ENCODE peak calls at places on chromosomes 4 and X, in five cellular contexts. One of them, this sample, is unnamed.

GRCh38 chr4:22999419-22999818 is 306.7 kb downstream of the GBA3 start:
- DNase-seq in WERI-Rb-1: peak; percentile 24
- DNase-seq in IMR-90: no peak
- DNase-seq in lower lobe of right lung: no peak
- DNase-seq in HCT116: no peak
- DNase-seq in this sample: peak; percentile 7

GRCh38 chr4:43776371-43776770 is 672.2 kb downstream of the KCTD8 start:
- DNase-seq in HCT116: no peak
- DNase-seq in WERI-Rb-1: no peak
- DNase-seq in lower lobe of right lung: no peak
- DNase-seq in IMR-90: peak; percentile 1
- DNase-seq in this sample: no peak

GRCh38 chrX:21744721-21745120 is 13.2 kb downstream of the SMPX start:
- DNase-seq in HCT116: no peak
- DNase-seq in IMR-90: no peak
- DNase-seq in WERI-Rb-1: no peak
- DNase-seq in lower lobe of right lung: no peak
- DNase-seq in this sample: no peak

GRCh38 chr4:118224239-118224829 is 128.5 kb downstream of the PRSS12 start:
- DNase-seq in HCT116: peak; percentile 67
- DNase-seq in IMR-90: peak; percentile 80
- DNase-seq in WERI-Rb-1: no peak
- DNase-seq in lower lobe of right lung: no peak
- DNase-seq in this sample: peak; percentile 44

GRCh38 chr4:37440519-37440900 is 196.0 kb downstream of the NWD2 start:
- DNase-seq in HCT116: no peak
- DNase-seq in WERI-Rb-1: no peak
- DNase-seq in IMR-90: no peak
- DNase-seq in lower lobe of right lung: no peak
- DNase-seq in this sample: no peak

GRCh38 chr4:4323705-4324534 is 33.9 kb downstream of the ZBTB49 start:
- DNase-seq in HCT116: no peak
- DNase-seq in lower lobe of right lung: no peak
- DNase-seq in IMR-90: peak; percentile 36
- DNase-seq in WERI-Rb-1: no peak
- DNase-seq in this sample: no peak

GRCh38 chr4:31702291-31702690 is 982.1 kb downstream of the PCDH7 start:
- DNase-seq in WERI-Rb-1: no peak
- DNase-seq in IMR-90: no peak
- DNase-seq in HCT116: no peak
- DNase-seq in lower lobe of right lung: no peak
- DNase-seq in this sample: no peak

GRCh38 chr4:182925298-182925738 is 8.1 kb upstream of the DCTD start:
- DNase-seq in lower lobe of right lung: peak; percentile 75
- DNase-seq in HCT116: peak; percentile 91
- DNase-seq in WERI-Rb-1: peak; percentile 94
- DNase-seq in IMR-90: peak; percentile 84
- DNase-seq in this sample: peak; percentile 83

GRCh38 chrX:16819634-16820033 is 33.4 kb downstream of the TXLNG start:
- DNase-seq in HCT116: no peak
- DNase-seq in WERI-Rb-1: no peak
- DNase-seq in IMR-90: no peak
- DNase-seq in lower lobe of right lung: no peak
- DNase-seq in this sample: peak; percentile 69

GRCh38 chrX:16827225-16827624 is 41.0 kb downstream of the TXLNG start:
- DNase-seq in IMR-90: peak; percentile 65
- DNase-seq in lower lobe of right lung: no peak
- DNase-seq in HCT116: no peak
- DNase-seq in WERI-Rb-1: no peak
- DNase-seq in this sample: no peak

GRCh38 chrX:16825306-16826035 is 39.2 kb downstream of the TXLNG start:
- DNase-seq in HCT116: no peak
- DNase-seq in WERI-Rb-1: no peak
- DNase-seq in lower lobe of right lung: no peak
- DNase-seq in IMR-90: peak; percentile 42
- DNase-seq in this sample: no peak

GRCh38 chrX:16826207-16826606 is 39.9 kb downstream of the TXLNG start:
- DNase-seq in HCT116: no peak
- DNase-seq in lower lobe of right lung: no peak
- DNase-seq in IMR-90: peak; percentile 74
- DNase-seq in WERI-Rb-1: no peak
- DNase-seq in this sample: peak; percentile 37

DNA sequence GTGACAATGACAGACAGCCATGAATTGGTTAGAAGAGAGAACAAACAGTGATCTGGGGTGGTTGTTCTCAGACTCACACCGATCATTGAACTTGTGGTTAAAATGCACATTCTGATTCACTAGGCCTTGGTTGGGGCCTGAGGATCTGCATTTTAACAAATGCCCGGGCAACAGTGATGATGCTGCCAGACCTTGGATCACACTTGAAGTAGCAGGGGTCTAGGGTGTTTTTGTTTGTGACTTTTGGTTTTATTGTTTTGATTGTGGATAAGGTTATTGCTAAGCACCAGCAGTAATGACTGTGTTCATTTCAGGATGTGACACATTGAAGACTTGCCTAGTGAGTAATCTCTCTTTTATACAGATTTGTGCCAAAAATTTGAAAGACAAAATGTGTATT is 36.5 kb downstream of the TXLNG start:
- DNase-seq in WERI-Rb-1: no peak
- DNase-seq in IMR-90: peak; percentile 79
- DNase-seq in lower lobe of right lung: no peak
- DNase-seq in HCT116: no peak
- DNase-seq in this sample: no peak
- H3K4me3 ChIP-seq in WERI-Rb-1: no peak overlapping the region
- H3K4me3 ChIP-seq in IMR-90: no peak overlapping the region
- H3K4me3 ChIP-seq in lower lobe of right lung: no peak overlapping the region
- H3K4me3 ChIP-seq in HCT116: no peak overlapping the region
- H3K4me3 ChIP-seq in this sample: no peak overlapping the region

DNA sequence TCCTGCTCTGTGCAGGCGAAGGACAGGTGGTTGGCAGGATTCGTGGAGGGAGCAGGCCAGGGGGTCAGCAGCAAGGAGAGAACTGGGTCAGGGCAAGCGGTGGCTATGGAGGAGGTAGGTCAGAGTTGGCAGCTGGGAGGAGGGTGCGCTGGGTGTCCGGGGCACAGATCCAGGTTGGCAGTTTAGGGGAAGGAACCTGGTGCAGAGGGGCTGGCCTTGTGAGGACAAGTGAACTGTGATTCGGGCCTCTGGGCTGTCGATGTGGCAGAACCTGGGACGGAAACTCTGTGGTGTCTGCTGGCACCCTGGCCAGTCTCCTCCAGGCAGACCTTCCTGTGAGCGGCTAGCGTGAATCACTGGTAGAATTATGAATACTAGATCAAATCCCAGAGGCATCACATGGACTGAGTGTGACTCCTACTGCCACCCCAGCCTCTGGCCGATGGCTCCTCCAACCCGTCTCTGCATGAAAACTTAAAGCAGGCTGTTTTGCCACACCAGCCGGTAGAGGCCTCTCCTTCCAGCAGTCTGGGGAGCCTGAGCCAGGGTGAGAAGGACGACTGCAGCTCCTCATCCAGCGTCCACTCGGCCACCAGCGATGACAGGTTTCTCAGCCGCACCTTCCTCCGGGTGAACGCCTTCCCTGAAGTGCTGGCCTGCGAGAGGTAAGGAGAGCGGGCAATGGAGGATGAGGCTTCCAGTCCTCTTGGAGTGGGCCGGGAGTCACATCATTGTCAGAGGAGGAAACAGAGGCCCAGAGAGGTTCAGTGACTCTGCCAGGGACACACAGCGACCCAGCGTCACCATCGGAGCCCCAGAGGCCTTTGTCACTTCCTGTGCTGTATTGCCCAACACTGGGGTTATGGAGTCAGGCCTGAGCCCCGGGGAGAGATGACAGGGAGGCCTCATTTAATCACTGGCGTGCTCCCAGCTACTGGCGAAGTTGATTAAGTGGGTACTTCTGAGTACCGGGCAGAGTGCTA is 20.3 kb downstream of the EVC start:
- DNase-seq in WERI-Rb-1: no peak
- DNase-seq in HCT116: no peak
- DNase-seq in lower lobe of right lung: no peak
- DNase-seq in IMR-90: no peak
- DNase-seq in this sample: no peak
- H3K36me3 ChIP-seq in WERI-Rb-1: peaks cover 74% of the 10 kb centered on the region
- H3K36me3 ChIP-seq in HCT116: no peaks in the 10 kb centered on the region
- H3K36me3 ChIP-seq in lower lobe of right lung: peaks cover 47% of the 10 kb centered on the region
- H3K36me3 ChIP-seq in IMR-90: peaks cover 64% of the 10 kb centered on the region
- H3K36me3 ChIP-seq in this sample: no peaks in the 10 kb centered on the region

DNA sequence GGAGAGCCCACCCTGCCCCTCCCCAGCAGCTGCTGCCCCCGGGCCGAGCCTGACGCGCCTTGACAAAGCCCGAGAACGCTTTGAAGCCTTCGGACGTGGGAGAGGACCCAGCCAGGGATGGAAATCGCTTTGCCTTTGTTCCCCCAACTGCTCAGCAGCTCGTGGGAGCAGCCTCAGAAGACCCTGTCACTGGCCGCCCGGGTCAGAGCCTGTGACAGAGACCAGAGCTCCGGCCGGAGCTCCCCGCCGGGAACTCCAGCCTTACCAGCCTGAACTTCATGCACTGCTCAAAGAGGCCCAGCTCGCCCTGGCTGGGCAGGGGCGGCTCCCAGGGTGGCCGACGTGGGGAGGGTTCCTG is 2.6 kb upstream of the SLC6A8 start:
- DNase-seq in WERI-Rb-1: no peak
- DNase-seq in lower lobe of right lung: no peak
- DNase-seq in IMR-90: no peak
- DNase-seq in HCT116: no peak
- DNase-seq in this sample: no peak
- H3K27ac ChIP-seq in WERI-Rb-1: peak overlapping the region; percentile 99
- H3K27ac ChIP-seq in lower lobe of right lung: no peak overlapping the region
- H3K27ac ChIP-seq in IMR-90: no peak overlapping the region
- H3K27ac ChIP-seq in HCT116: no peak overlapping the region
- H3K27ac ChIP-seq in this sample: no peak overlapping the region

GRCh38 chrX:136206916-136207315 is 44.3 kb downstream of the MAP7D3 start:
- DNase-seq in WERI-Rb-1: no peak
- DNase-seq in lower lobe of right lung: no peak
- DNase-seq in HCT116: no peak
- DNase-seq in IMR-90: no peak
- DNase-seq in this sample: no peak
- H3K4me3 ChIP-seq in WERI-Rb-1: no peak overlapping the region
- H3K4me3 ChIP-seq in lower lobe of right lung: no peak overlapping the region
- H3K4me3 ChIP-seq in HCT116: no peak overlapping the region
- H3K4me3 ChIP-seq in IMR-90: no peak overlapping the region
- H3K4me3 ChIP-seq in this sample: no peak overlapping the region

GRCh38 chrX:1393871-1394615 is 2.1 kb upstream of the SLC25A6 start:
- DNase-seq in lower lobe of right lung: peak; percentile 27
- DNase-seq in IMR-90: no peak
- DNase-seq in WERI-Rb-1: no peak
- DNase-seq in HCT116: no peak
- DNase-seq in this sample: no peak

GRCh38 chrX:1397001-1397400 is 5.1 kb upstream of the SLC25A6 start:
- DNase-seq in WERI-Rb-1: no peak
- DNase-seq in HCT116: no peak
- DNase-seq in IMR-90: no peak
- DNase-seq in lower lobe of right lung: peak; percentile 45
- DNase-seq in this sample: no peak

GRCh38 chrX:1392376-1393130 is 640 bp upstream of the SLC25A6 start:
- DNase-seq in HCT116: no peak
- DNase-seq in WERI-Rb-1: peak; percentile 84
- DNase-seq in IMR-90: peak; percentile 52
- DNase-seq in lower lobe of right lung: no peak
- DNase-seq in this sample: peak; percentile 81

GRCh38 chrX:1395646-1396216 is 3.8 kb upstream of the SLC25A6 start:
- DNase-seq in IMR-90: no peak
- DNase-seq in WERI-Rb-1: no peak
- DNase-seq in HCT116: no peak
- DNase-seq in lower lobe of right lung: no peak
- DNase-seq in this sample: no peak

GRCh38 chrX:1394731-1395501 is 3.0 kb upstream of the SLC25A6 start:
- DNase-seq in HCT116: no peak
- DNase-seq in WERI-Rb-1: no peak
- DNase-seq in lower lobe of right lung: peak; percentile 41
- DNase-seq in IMR-90: no peak
- DNase-seq in this sample: no peak
- H3K36me3 ChIP-seq in HCT116: peaks cover 13% of the 10 kb centered on the region
- H3K36me3 ChIP-seq in WERI-Rb-1: peaks cover 62% of the 10 kb centered on the region
- H3K36me3 ChIP-seq in lower lobe of right lung: peaks cover 26% of the 10 kb centered on the region
- H3K36me3 ChIP-seq in IMR-90: peaks cover 10% of the 10 kb centered on the region
- H3K36me3 ChIP-seq in this sample: peaks cover 3% of the 10 kb centered on the region

GRCh38 chr4:177118596-177118995 is 191.1 kb upstream of the NEIL3 start:
- DNase-seq in HCT116: no peak
- DNase-seq in IMR-90: peak; percentile 99
- DNase-seq in lower lobe of right lung: no peak
- DNase-seq in WERI-Rb-1: no peak
- DNase-seq in this sample: no peak
- H3K27ac ChIP-seq in HCT116: no peak overlapping the region
- H3K27ac ChIP-seq in IMR-90: peak overlapping the region; percentile 74
- H3K27ac ChIP-seq in lower lobe of right lung: no peak overlapping the region
- H3K27ac ChIP-seq in WERI-Rb-1: no peak overlapping the region
- H3K27ac ChIP-seq in this sample: no peak overlapping the region

DNA sequence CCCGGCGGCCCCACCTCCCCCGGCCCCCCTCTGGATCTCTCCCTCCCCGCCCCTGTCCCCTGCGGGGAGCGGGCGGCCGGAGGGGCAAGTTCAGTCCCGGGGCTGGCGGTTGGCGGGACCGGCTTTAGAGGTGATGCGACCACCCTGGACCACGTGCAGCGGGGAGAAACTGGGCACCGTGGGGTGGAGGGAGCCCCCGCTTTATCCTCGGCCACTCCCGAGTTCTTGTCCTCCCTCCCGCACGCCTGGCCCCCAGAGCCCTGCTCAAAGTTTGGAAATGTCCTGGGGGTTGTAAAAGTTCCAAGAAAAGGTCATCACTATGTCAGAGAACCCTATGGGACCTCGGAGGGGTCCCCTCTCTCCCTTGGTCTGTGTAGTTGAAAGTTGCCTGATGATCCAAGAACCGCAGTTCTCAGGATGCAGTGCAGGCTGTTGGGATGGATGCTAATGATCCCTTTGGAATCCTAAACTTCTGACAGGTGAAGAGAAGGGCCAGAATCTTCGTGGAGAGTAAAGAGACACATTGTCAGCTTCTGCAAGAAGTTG is 411 bp upstream of the VEGFC start:
- DNase-seq in lower lobe of right lung: no peak
- DNase-seq in WERI-Rb-1: no peak
- DNase-seq in IMR-90: no peak
- DNase-seq in HCT116: no peak
- DNase-seq in this sample: no peak
- H3K4me3 ChIP-seq in lower lobe of right lung: peak overlapping the region; percentile 72
- H3K4me3 ChIP-seq in WERI-Rb-1: peak overlapping the region; percentile 17
- H3K4me3 ChIP-seq in IMR-90: peak overlapping the region; percentile 96
- H3K4me3 ChIP-seq in HCT116: no peak overlapping the region
- H3K4me3 ChIP-seq in this sample: peak overlapping the region; percentile 5

GRCh38 chr4:109821186-109821585 is 5.6 kb downstream of the GAR1 start:
- DNase-seq in WERI-Rb-1: no peak
- DNase-seq in HCT116: no peak
- DNase-seq in lower lobe of right lung: no peak
- DNase-seq in IMR-90: no peak
- DNase-seq in this sample: no peak
- H3K36me3 ChIP-seq in WERI-Rb-1: peaks cover 85% of the 10 kb centered on the region
- H3K36me3 ChIP-seq in HCT116: peaks cover 56% of the 10 kb centered on the region
- H3K36me3 ChIP-seq in lower lobe of right lung: peaks cover 78% of the 10 kb centered on the region
- H3K36me3 ChIP-seq in IMR-90: peaks cover 12% of the 10 kb centered on the region
- H3K36me3 ChIP-seq in this sample: peaks cover 3% of the 10 kb centered on the region

This sample was measured in small intestine.